ENCODE peak calls at places on chromosome 10, in nine cellular contexts. F is endothelial cell; H is Panc1; P is Right ventricle myocardium superior; Z is HS-27A; B is dermis microvascular lymphatic vessel endothelial cell; C is activated CD8-positive, alpha-beta memory T cell treated with anti-CD3 and anti-CD28 coated beads, Interleukin-2, amount 50 U/mL, for 48 hours; W is endothelial cell of umbilical vein; J is stimulated activated naive CD8-positive, alpha-beta T cell treated with anti-CD3 and anti-CD28 coated beads, Interleukin-15, Interleukin-2, amounts not matched to agents 100 U/mL and 50 U/mL, for 24 hours. E is an unnamed sample.

GRCh38 chr10:117399341-117400196 is 24.3 kb upstream of the PDZD8 start:
- DNase-seq in W (no peak), H (no peak), Z (no peak), C (no peak), J (no peak), P (no peak), B (no peak), F (no peak), E (no peak)

GRCh38 chr10:115706482-115707076 is 566.4 kb downstream of the GFRA1 start:
- DNase-seq in Z (peak), P (no peak), J (no peak), C (no peak), H (peak), F (no peak), W (peak), B (peak), E (no peak)

GRCh38 chr10:119517235-119518141 is 25.0 kb downstream of the RGS10 start:
- DNase-seq in J (peak), F (no peak), B (no peak), Z (no peak), C (peak), P (no peak), W (no peak), H (no peak), E (peak)

GRCh38 chr10:123269017-123269552 is 114.9 kb downstream of the BUB3 start:
- DNase-seq in C (no peak), H (no peak), F (no peak), B (no peak), P (no peak), Z (no peak), W (no peak), J (no peak), E (no peak)

GRCh38 chr10:103504181-103504783 is 10.8 kb downstream of the NEURL1 start:
- DNase-seq in J (peak), B (peak), H (no peak), P (no peak), C (peak), F (no peak), W (peak), Z (peak), E (no peak)

GRCh38 chr10:17536221-17536620 is 81.0 kb downstream of the HACD1 start:
- DNase-seq in B (no peak), H (no peak), F (no peak), J (no peak), Z (no peak), C (no peak), W (no peak), P (no peak), E (no peak)

GRCh38 chr10:115129752-115130151 is 36.6 kb downstream of the ATRNL1 start:
- DNase-seq in F (no peak), H (peak), P (no peak), J (no peak), B (peak), C (no peak), Z (no peak), W (peak), E (no peak)

GRCh38 chr10:91149550-91149949 is 70.9 kb upstream of the PCGF5 start:
- DNase-seq in C (no peak), H (no peak), J (no peak), Z (no peak), P (no peak), B (no peak), W (no peak), F (no peak), E (no peak)

GRCh38 chr10:34299105-34299611 is 515.9 kb downstream of the PARD3 start:
- DNase-seq in B (peak), Z (no peak), P (no peak), F (no peak), J (no peak), C (no peak), W (peak), H (no peak), E (no peak)

GRCh38 chr10:122637371-122637770 is 62.3 kb downstream of the C10orf120 start:
- DNase-seq in P (peak), F (no peak), H (no peak), C (no peak), Z (no peak), W (no peak), J (no peak), B (no peak), E (no peak)

GRCh38 chr10:5538446-5538845 is 13.7 kb downstream of the CALML3 start:
- DNase-seq in B (no peak), P (no peak), J (no peak), Z (no peak), W (peak), C (no peak), H (no peak), F (no peak), E (no peak)

GRCh38 chr10:89846786-89847185 is 145.4 kb downstream of the KIF20B start:
- DNase-seq in B (no peak), C (no peak), W (no peak), Z (no peak), F (no peak), H (no peak), J (no peak), P (no peak), E (no peak)

GRCh38 chr10:20582041-20582440 is 315.1 kb downstream of the NEBL start:
- DNase-seq in J (no peak), F (no peak), C (no peak), P (no peak), H (no peak), B (no peak), W (no peak), Z (no peak), E (no peak)

GRCh38 chr10:75071756-75072155 is 39.7 kb upstream of the SAMD8 start:
- DNase-seq in C (no peak), W (no peak), P (no peak), F (no peak), J (no peak), H (no peak), B (no peak), Z (no peak), E (no peak)

GRCh38 chr10:73991846-73992245 is 6.1 kb upstream of the VCL start:
- DNase-seq in Z (no peak), H (no peak), C (peak), W (no peak), J (peak), F (no peak), B (no peak), P (peak), E (peak)

GRCh38 chr10:128042131-128042610 is 84.1 kb downstream of the MKI67 start:
- DNase-seq in F (no peak), C (peak), B (no peak), J (no peak), W (no peak), P (no peak), Z (no peak), H (no peak), E (no peak)

GRCh38 chr10:79349766-79350406 is 2.6 kb downstream of the PPIF start:
- DNase-seq in W (no peak), C (no peak), H (no peak), F (no peak), Z (no peak), J (no peak), P (no peak), B (no peak), E (no peak)

GRCh38 chr10:4704034-4704545 is 121.9 kb upstream of the AKR1E2 start:
- DNase-seq in C (no peak), Z (peak), P (no peak), W (peak), F (no peak), H (peak), J (no peak), B (peak), E (no peak)

GRCh38 chr10:73950569-73950968 is 39.6 kb downstream of the PLAU start:
- DNase-seq in C (no peak), B (no peak), H (no peak), W (no peak), Z (no peak), F (no peak), P (no peak), J (no peak), E (no peak)

GRCh38 chr10:111079241-111079760 is 2.5 kb downstream of the ADRA2A start:
- DNase-seq in F (no peak), C (no peak), J (no peak), W (no peak), B (no peak), P (no peak), Z (no peak), H (no peak), E (no peak)

GRCh38 chr10:3179174-3179573 is 6.6 kb upstream of the PITRM1 start:
- DNase-seq in W (no peak), F (no peak), Z (no peak), B (no peak), H (no peak), J (no peak), P (no peak), C (no peak), E (no peak)

GRCh38 chr10:43691503-43691902 is 42.8 kb upstream of the ZNF32 start:
- DNase-seq in Z (peak), H (no peak), B (no peak), W (no peak), C (no peak), F (no peak), P (no peak), J (no peak), E (no peak)

GRCh38 chr10:78605800-78606350 is 462.9 kb upstream of the ZMIZ1 start:
- DNase-seq in Z (no peak), F (no peak), W (no peak), J (no peak), P (no peak), C (no peak), B (no peak), H (peak), E (no peak)

GRCh38 chr10:126458453-126458852 is 70.2 kb upstream of the ADAM12 start:
- DNase-seq in H (no peak), Z (no peak), J (no peak), F (no peak), B (no peak), W (no peak), C (no peak), P (no peak), E (no peak)

GRCh38 chr10:55183993-55184392 is 383.0 kb upstream of the PCDH15 start:
- DNase-seq in P (no peak), H (no peak), C (no peak), Z (no peak), B (no peak), F (no peak), J (no peak), W (no peak), E (no peak)

GRCh38 chr10:104032144-104032775 is 53.4 kb downstream of the COL17A1 start:
- DNase-seq in H (no peak), P (no peak), B (no peak), W (no peak), Z (no peak), C (no peak), F (no peak), J (no peak), E (no peak)

GRCh38 chr10:4947039-4947634 is 16.1 kb upstream of the AKR1C1 start:
- DNase-seq in W (no peak), B (peak), C (no peak), F (no peak), J (no peak), Z (no peak), H (no peak), P (no peak), E (no peak)

GRCh38 chr10:51867956-51868355 is 168.6 kb upstream of the CSTF2T start:
- DNase-seq in Z (no peak), W (no peak), F (no peak), B (no peak), J (no peak), H (peak), P (no peak), C (no peak), E (no peak)

GRCh38 chr10:48449501-48450232 is 143.2 kb downstream of the MAPK8 start:
- DNase-seq in Z (no peak), P (peak), C (peak), B (no peak), F (no peak), W (no peak), J (no peak), H (no peak), E (no peak)

GRCh38 chr10:48498940-48499510 is 105.8 kb downstream of the ARHGAP22 start:
- DNase-seq in W (no peak), P (no peak), Z (no peak), F (no peak), J (no peak), C (peak), H (no peak), B (no peak), E (no peak)

GRCh38 chr10:122154034-122154732 is 116.9 kb upstream of the BTBD16 start:
- DNase-seq in P (no peak), H (no peak), F (no peak), W (no peak), C (no peak), Z (no peak), J (no peak), B (no peak), E (no peak)

GRCh38 chr10:60209874-60210584 is 179.6 kb downstream of the ANK3 start:
- DNase-seq in Z (no peak), P (no peak), W (peak), C (no peak), H (no peak), J (no peak), B (no peak), F (no peak), E (no peak)

GRCh38 chr10:132151951-132152505 is 34.7 kb upstream of the DPYSL4 start:
- DNase-seq in Z (no peak), J (no peak), H (no peak), F (no peak), W (no peak), B (no peak), C (no peak), P (peak), E (peak)

GRCh38 chr10:86523348-86523747 is 1.8 kb upstream of the WAPL start:
- DNase-seq in W (no peak), H (no peak), Z (no peak), C (peak), P (no peak), F (no peak), J (no peak), B (no peak), E (no peak)

GRCh38 chr10:103451871-103452713 is at the start of gene CALHM2:
- DNase-seq in J (peak), P (peak), B (no peak), W (peak), F (peak), H (no peak), Z (no peak), C (peak), E (peak)